ENCODE peak calls at places on chromosomes 7 and 10, in five cellular contexts. B is K562, S is HCT116, R is HepG2, J is GM12878. E is an unnamed sample.

GRCh38 chr7:147265528-147265927 is 1148.9 kb downstream of the CNTNAP2 start:
- DNase-seq in S (no peak), R (no peak), J (no peak), B (no peak), E (no peak)

GRCh38 chr7:155277385-155277994 is 20.2 kb upstream of the INSIG1 start:
- DNase-seq in B (peak), R (no peak), S (no peak), J (no peak), E (no peak)

GRCh38 chr7:5827755-5828154 is 46.3 kb upstream of the RNF216 start:
- DNase-seq in J (no peak), S (peak), B (peak), R (peak), E (peak)

GRCh38 chr10:5629789-5630436 is 36.5 kb downstream of the ASB13 start:
- DNase-seq in J (peak), B (peak), S (peak), R (peak), E (peak)

GRCh38 chr7:568681-569035 is 49.0 kb upstream of the PDGFA start:
- DNase-seq in S (no peak), R (no peak), J (no peak), B (no peak), E (no peak)

GRCh38 chr7:152866125-152866524 is 106.6 kb downstream of the ACTR3B start:
- DNase-seq in J (no peak), R (no peak), S (no peak), B (no peak), E (no peak)

GRCh38 chr7:158078161-158078910 is 509.3 kb downstream of the PTPRN2 start:
- DNase-seq in J (no peak), S (no peak), R (no peak), B (no peak), E (peak)

GRCh38 chr10:52314007-52314821 is at the start of gene DKK1:
- DNase-seq in S (peak), R (peak), B (peak), J (no peak), E (peak)

GRCh38 chr7:137931823-137932222 is 70.1 kb downstream of the CREB3L2 start:
- DNase-seq in S (no peak), J (no peak), R (peak), B (no peak), E (no peak)

GRCh38 chr10:119139464-119140067 is 25.9 kb downstream of the SFXN4 start:
- DNase-seq in R (peak), J (no peak), B (peak), S (peak), E (peak)

GRCh38 chr7:72278550-72278949 is 133.6 kb downstream of the CALN1 start:
- DNase-seq in J (no peak), S (no peak), R (no peak), B (peak), E (no peak)

GRCh38 chr7:105875505-105875904 is 894 bp downstream of the ATXN7L1 start:
- DNase-seq in R (no peak), J (no peak), S (no peak), B (peak), E (no peak)

GRCh38 chr7:113521468-113521867 is 397.3 kb downstream of the PPP1R3A start:
- DNase-seq in B (no peak), J (no peak), S (no peak), R (no peak), E (no peak)

GRCh38 chr7:40945788-40946187 is 757.1 kb downstream of the INHBA start:
- DNase-seq in R (no peak), S (no peak), B (no peak), J (no peak), E (no peak)

DNA sequence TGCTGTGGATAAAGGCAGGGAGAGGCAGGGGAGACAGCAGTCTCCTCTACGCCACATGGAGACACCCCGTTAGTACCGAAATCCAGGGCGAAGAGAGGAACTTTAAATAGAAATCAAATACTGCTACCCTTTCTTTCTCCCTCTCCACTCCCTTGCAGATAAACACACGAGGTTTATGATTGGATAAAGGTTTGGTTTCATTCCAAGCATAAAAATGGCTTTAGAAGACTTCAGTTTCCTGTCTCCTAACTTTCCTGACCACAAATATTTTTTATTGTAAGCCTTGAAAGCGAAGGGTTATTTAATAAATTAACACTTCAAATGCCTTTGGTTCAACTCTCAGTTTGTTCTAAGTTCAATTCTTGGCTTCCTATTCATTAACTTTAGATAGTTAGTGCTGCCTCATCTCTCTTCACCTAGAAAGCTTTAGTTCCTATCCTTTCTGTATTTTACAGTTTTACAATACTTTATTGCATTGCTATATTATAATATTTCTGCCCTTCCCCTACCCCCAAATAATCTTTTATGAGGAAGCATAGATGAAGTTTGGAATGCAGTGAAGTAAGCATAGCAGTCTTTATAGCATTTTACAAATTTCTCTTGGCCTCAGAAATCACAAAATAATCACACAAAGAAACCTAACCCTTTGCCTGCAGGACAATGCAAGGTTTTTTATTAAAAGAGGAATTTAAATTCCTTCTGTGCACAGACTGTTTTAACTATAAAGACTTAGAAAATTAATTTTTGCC is 31.6 kb upstream of the ARID5B start:
- DNase-seq in J (no peak), R (no peak), S (no peak), B (no peak), E (no peak)
- TF ChIP-seq ZBTB33 in J (no peak), R (no peak), S (no peak), B (no peak), E (no peak)

GRCh38 chr10:24744966-24745365 is 21.3 kb upstream of the ARHGAP21 start:
- DNase-seq in R (no peak), J (no peak), S (no peak), B (no peak), E (no peak)
- TF ChIP-seq ZBTB33 in R (no peak), J (no peak), S (no peak), B (no peak), E (no peak)

DNA sequence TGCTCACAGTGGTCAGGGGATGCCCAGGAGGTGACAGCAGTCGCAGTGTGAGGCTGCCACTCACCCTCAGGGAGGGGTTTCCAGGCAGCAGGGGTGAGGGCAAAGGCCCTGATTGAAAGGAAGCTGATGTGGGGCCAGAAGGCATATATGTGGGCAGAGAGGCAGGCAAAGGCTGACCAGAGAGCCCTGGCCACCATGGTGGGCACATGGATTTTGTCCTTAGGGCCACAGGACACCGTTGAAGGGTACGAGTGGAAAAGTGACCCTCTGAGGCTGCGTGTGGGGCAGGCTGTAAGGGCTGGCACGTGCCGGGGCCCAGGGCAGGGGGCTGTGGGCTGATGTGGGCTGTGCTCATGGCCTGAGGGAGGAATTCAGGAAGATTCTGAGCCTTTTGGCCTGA is 57.5 kb upstream of the ZNF32 start:
- DNase-seq in J (no peak), R (no peak), S (no peak), B (no peak), E (no peak)
- TF ChIP-seq ZBTB33 in J (no peak), R (no peak), S (no peak), B (no peak), E (no peak)

GRCh38 chr7:100726998-100727761 is 6.2 kb upstream of the ZAN start:
- DNase-seq in R (peak), J (no peak), S (no peak), B (no peak), E (no peak)
- TF ChIP-seq ZBTB33 in R (no peak), J (no peak), S (no peak), B (no peak), E (no peak)

GRCh38 chr10:2921956-2922680 is 145.2 kb upstream of the PFKP start:
- DNase-seq in B (no peak), J (no peak), R (no peak), S (no peak), E (peak)

GRCh38 chr10:2928219-2928840 is 139.0 kb upstream of the PFKP start:
- DNase-seq in R (peak), S (peak), J (peak), B (peak), E (peak)

GRCh38 chr10:2926918-2927660 is 140.3 kb upstream of the PFKP start:
- DNase-seq in B (no peak), J (no peak), S (no peak), R (no peak), E (no peak)

GRCh38 chr10:2924425-2924824 is 142.9 kb upstream of the PFKP start:
- DNase-seq in S (no peak), J (no peak), B (no peak), R (no peak), E (no peak)

GRCh38 chr10:2925631-2926030 is 141.7 kb upstream of the PFKP start:
- DNase-seq in R (no peak), J (no peak), S (no peak), B (no peak), E (no peak)
- TF ChIP-seq ZBTB33 in R (no peak), J (no peak), S (no peak), B (no peak), E (no peak)

GRCh38 chr10:70364001-70364771 is 18.2 kb downstream of the LRRC20 start:
- DNase-seq in B (peak), S (peak), J (peak), R (peak), E (peak)
- TF ChIP-seq ZBTB33 in B (no peak), S (no peak), J (no peak), R (peak), E (no peak)

GRCh38 chr10:114228156-114228555 is 10.9 kb upstream of the VWA2 start:
- DNase-seq in R (no peak), S (no peak), J (no peak), B (no peak), E (no peak)
- TF ChIP-seq ZBTB33 in R (no peak), S (no peak), J (no peak), B (no peak), E (no peak)

DNA sequence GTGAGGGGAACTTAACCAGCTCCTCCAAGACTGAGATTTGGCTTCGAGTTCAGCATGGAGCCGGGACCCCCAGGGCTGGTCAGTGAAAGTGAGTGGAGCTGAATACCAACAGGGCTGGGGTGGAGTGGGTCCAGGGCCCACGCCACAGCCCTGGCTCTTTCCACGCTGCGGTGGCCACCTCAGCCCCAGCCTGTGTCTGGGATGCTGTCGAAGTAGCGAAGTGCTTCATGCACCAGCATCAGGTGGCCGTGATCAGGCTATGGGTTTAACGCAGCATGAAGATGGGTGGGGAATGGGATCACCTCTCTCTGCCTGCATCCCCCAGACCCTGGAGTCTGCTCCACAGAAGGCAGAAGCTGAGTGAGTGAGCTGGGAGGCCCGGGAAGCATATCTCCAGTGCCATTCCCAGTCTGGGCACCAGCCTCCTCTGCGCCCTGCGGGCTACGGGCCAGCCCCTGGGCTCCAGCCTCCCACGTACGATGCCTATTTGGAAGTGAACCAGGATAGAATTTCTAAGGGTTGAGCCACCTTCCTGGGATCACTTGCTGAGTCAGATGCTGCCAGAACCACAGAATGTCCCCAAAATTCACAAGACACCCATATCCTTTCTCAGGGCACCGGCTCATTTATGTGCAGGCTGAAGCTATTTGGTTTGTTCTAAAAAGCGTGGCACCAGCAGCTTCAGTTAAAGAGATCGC is 131.1 kb upstream of the CHST15 start:
- DNase-seq in S (no peak), B (no peak), R (no peak), J (no peak), E (no peak)
- TF ChIP-seq ZBTB33 in S (no peak), B (no peak), R (no peak), J (no peak), E (no peak)

E was measured in SK-N-SH.